ENCODE peak calls at places on chromosomes 11 and 22, in four cellular contexts. Z is mesendoderm, P is SK-N-SH, Q is fibroblast of lung. X is an unnamed sample.

GRCh38 chr11:57487021-57487778 is 26.9 kb downstream of the RTN4RL2 start:
- DNase-seq in Z (no peak), Q (no peak), P (no peak), X (no peak)

GRCh38 chr22:32044913-32045312 is 1.9 kb downstream of the SLC5A1 start:
- DNase-seq in P (peak), Q (no peak), Z (no peak), X (peak)

GRCh38 chr11:44621140-44621681 is 55.7 kb downstream of the CD82 start:
- DNase-seq in Q (peak), Z (peak), P (peak), X (peak)

GRCh38 chr11:118661425-118662301 is 17.8 kb downstream of the TREH start:
- DNase-seq in Z (no peak), P (no peak), Q (no peak), X (no peak)

GRCh38 chr11:44333271-44334218 is 23.6 kb upstream of the ALX4 start:
- DNase-seq in Z (no peak), P (no peak), Q (no peak), X (no peak)

GRCh38 chr11:121810291-121810690 is 305.7 kb downstream of the BLID start:
- DNase-seq in P (no peak), Z (no peak), Q (peak), X (no peak)

GRCh38 chr11:7311903-7312302 is 60.2 kb downstream of the SYT9 start:
- DNase-seq in Z (no peak), Q (no peak), P (no peak), X (no peak)

GRCh38 chr11:73379189-73379880 is 3.1 kb downstream of the RELT start:
- DNase-seq in Q (no peak), P (no peak), Z (no peak), X (peak)

GRCh38 chr11:2837096-2837601 is 48.4 kb downstream of the CDKN1C start:
- DNase-seq in Q (peak), Z (peak), P (peak), X (peak)

GRCh38 chr22:23774922-23775436 is 2.3 kb downstream of the MMP11 start:
- DNase-seq in Q (peak), Z (peak), P (no peak), X (no peak)

GRCh38 chr22:17787159-17788022 is 13.1 kb upstream of the BID start:
- DNase-seq in Z (no peak), P (no peak), Q (no peak), X (no peak)

GRCh38 chr22:35914665-35915476 is 113.8 kb downstream of the RBFOX2 start:
- DNase-seq in P (peak), Z (peak), Q (peak), X (peak)

GRCh38 chr22:45805413-45805812 is 133.8 kb downstream of the ATXN10 start:
- DNase-seq in Z (no peak), P (no peak), Q (peak), X (no peak)

GRCh38 chr11:19642185-19642591 is 70.4 kb upstream of the NAV2 start:
- DNase-seq in Q (no peak), P (no peak), Z (no peak), X (no peak)

GRCh38 chr11:112734207-112734606 is 227.0 kb upstream of the NCAM1 start:
- DNase-seq in Z (peak), P (no peak), Q (peak), X (no peak)

GRCh38 chr11:84673753-84674152 is 953.4 kb downstream of the DLG2 start:
- DNase-seq in Z (peak), Q (no peak), P (no peak), X (no peak)

GRCh38 chr22:48443680-48444079 is 1384.0 kb downstream of the BRD1 start:
- DNase-seq in Q (no peak), P (no peak), Z (no peak), X (no peak)

GRCh38 chr11:44585421-44585820 is 20.0 kb downstream of the CD82 start:
- DNase-seq in P (no peak), Z (no peak), Q (no peak), X (no peak)

GRCh38 chr11:101686514-101686913 is 102.7 kb upstream of the TRPC6 start:
- DNase-seq in Q (peak), P (no peak), Z (no peak), X (no peak)

GRCh38 chr11:120133216-120134105 is 4.5 kb downstream of the TRIM29 start:
- DNase-seq in P (peak), Q (no peak), Z (no peak), X (peak)

GRCh38 chr11:35282226-35282882 is 137.0 kb downstream of the SLC1A2 start:
- DNase-seq in Q (peak), Z (no peak), P (no peak), X (no peak)

GRCh38 chr11:134425413-134425812 is 13.4 kb upstream of the B3GAT1 start:
- DNase-seq in Z (no peak), P (no peak), Q (no peak), X (no peak)

GRCh38 chr11:125105921-125106320 is 5.5 kb downstream of the TMEM218 start:
- DNase-seq in P (no peak), Q (peak), Z (no peak), X (no peak)

GRCh38 chr22:19679476-19680099 is 34.7 kb upstream of the SEPTIN5 start:
- DNase-seq in Q (no peak), Z (peak), P (peak), X (peak)

GRCh38 chr11:108938604-108939003 is 273.7 kb downstream of the DDX10 start:
- DNase-seq in Q (no peak), Z (no peak), P (no peak), X (no peak)

GRCh38 chr11:3126207-3126865 is 38.8 kb downstream of the OSBPL5 start:
- DNase-seq in Q (no peak), Z (no peak), P (no peak), X (peak)

GRCh38 chr11:62705401-62705800 is 1.8 kb downstream of the BSCL2 start:
- DNase-seq in Z (peak), Q (no peak), P (peak), X (no peak)

GRCh38 chr11:61473370-61474025 is 35.1 kb upstream of the LRRC10B start:
- DNase-seq in Z (no peak), P (no peak), Q (no peak), X (no peak)

GRCh38 chr11:11582261-11582701 is 39.5 kb downstream of the GALNT18 start:
- DNase-seq in Q (no peak), Z (no peak), P (no peak), X (no peak)

GRCh38 chr11:43574949-43575915 is 105.3 kb upstream of the HSD17B12 start:
- DNase-seq in P (peak), Q (peak), Z (peak), X (no peak)

GRCh38 chr11:57566564-57567209 is 785 bp downstream of the UBE2L6 start:
- DNase-seq in Q (peak), Z (no peak), P (peak), X (no peak)

GRCh38 chr11:47186937-47187681 is 875 bp upstream of the PACSIN3 start:
- DNase-seq in P (peak), Q (peak), Z (peak), X (peak)

GRCh38 chr11:32916361-32916760 is 23.8 kb downstream of the QSER1 start:
- DNase-seq in Z (no peak), Q (no peak), P (no peak), X (no peak)
- H3K4me3 ChIP-seq in Z (no peak), Q (no peak), P (no peak), X (no peak)

GRCh38 chr11:66692871-66693331 is 15.2 kb upstream of the RBM4B start:
- DNase-seq in P (peak), Q (no peak), Z (no peak), X (no peak)

GRCh38 chr11:66694732-66695207 is 17.1 kb upstream of the RBM4B start:
- DNase-seq in P (peak), Z (peak), Q (peak), X (peak)

GRCh38 chr11:66692446-66692845 is 14.8 kb upstream of the RBM4B start:
- DNase-seq in Q (no peak), P (no peak), Z (no peak), X (no peak)

GRCh38 chr11:66694056-66694410 is 16.3 kb upstream of the RBM4B start:
- DNase-seq in Q (no peak), Z (no peak), P (no peak), X (no peak)

DNA sequence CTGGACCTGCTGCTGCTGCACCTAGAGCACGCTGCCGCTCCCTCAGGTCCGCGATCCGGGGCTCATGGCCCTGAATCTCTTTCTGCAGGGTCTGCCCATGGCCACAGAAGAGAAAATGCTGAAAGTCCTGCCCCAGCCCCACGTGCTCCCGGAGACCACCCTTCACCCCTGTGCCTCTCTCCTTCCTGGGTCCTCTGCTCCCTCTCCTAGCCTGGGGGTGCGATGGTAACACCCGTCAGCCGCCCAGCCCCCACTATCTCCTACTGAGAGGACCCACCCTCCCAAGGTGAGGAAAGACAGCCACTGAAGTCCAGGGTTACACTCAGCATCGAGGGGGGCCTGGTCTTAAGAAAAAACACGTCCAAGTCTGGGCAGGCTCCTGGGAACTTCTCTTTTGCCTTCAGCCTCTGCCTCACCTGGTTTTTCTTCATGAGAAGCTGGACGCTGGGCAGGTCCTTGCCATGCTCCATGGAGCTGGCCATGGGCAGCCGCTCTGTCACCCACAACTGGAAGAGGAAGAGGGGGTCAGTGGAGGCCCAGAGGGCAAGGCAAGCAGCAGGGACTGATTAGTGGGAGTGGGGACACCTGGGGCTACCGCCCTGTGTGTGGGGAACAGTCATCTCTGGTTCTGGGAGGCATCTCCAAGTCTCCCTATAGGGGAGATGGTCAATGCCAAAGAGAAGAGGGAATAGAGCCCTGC is 15.8 kb upstream of the RBM4B start:
- DNase-seq in P (peak), Z (no peak), Q (no peak), X (no peak)
- H3K4me3 ChIP-seq in P (no peak), Z (no peak), Q (no peak), X (no peak)

DNA sequence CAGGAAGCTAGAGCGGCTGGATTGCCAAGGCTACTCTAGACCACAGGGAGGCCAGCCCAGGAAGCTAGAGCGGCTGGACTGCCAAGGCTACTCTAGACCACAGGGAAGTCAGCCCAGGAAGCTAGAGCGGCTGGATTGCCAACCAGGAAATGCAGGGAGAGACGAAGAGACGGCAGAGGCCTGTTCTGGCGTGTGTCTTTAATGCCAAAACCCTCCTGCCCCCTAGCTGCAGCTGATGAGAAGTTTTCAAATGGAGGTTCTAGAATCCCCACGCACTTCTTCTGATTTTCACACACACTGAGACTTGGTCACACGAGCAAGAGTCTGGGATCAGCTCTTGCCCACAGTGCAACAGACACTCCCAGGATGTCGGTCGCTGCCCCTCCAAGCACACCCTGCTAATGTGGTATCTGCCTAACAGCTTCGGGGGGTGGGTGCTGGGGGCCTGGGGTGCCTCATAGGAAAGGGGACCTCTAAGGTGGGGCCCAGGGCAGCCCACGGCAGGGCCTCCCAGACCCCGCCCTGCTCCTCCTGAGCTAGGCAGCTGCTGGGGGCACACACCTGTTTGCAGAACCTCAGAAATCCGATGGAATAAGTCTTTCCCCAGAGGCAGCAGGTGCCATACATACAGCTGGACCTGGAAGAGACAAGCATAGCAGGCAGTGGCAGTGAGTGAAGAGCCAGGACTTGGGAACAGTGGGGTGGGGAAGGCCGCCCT is 28.5 kb downstream of the MAFF start:
- DNase-seq in Q (peak), P (no peak), Z (peak), X (peak)
- H3K4me3 ChIP-seq in Q (no peak), P (no peak), Z (no peak), X (no peak)

GRCh38 chr11:13136272-13136596 is 127.1 kb downstream of the RASSF10 start:
- DNase-seq in Z (no peak), P (no peak), Q (no peak), X (no peak)
- H3K4me3 ChIP-seq in Z (no peak), P (no peak), Q (no peak), X (no peak)

GRCh38 chr22:26577081-26577480 is 12.9 kb downstream of the TPST2 start:
- DNase-seq in P (no peak), Z (no peak), Q (no peak), X (no peak)

GRCh38 chr22:26581026-26581425 is 8.9 kb downstream of the TPST2 start:
- DNase-seq in Z (no peak), Q (no peak), P (no peak), X (no peak)

GRCh38 chr22:26580240-26580962 is 9.5 kb downstream of the TPST2 start:
- DNase-seq in P (no peak), Q (no peak), Z (peak), X (no peak)

GRCh38 chr22:26581769-26582168 is 8.2 kb downstream of the TPST2 start:
- DNase-seq in Z (no peak), Q (no peak), P (no peak), X (no peak)

DNA sequence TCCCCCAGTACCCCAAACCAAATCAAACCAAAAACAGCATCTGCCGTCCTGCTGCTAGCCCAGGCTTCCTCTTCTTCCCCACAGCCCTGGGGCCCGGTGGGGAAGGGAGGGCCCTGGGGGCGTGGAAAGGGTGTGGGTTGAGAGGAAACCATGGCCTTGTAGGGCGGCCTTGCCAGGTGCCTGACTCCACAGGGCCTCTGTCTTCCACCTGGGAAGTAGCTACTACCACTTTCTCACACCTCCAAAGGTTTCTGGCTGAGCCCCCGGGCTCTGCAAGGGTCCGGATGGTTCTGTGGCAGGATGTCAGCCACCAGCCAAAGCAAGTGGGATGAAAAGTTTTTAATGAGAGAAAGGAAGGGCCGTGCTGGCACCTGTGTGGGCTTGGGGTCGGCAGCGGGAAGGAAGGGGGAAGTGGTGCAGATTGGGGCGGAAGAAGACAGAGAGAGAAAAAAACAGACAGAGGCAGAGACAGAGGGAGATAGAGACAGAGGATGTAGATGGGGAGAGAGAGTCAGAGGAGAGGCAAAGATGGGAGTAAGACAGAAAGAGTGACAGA is 10.5 kb downstream of the TPST2 start:
- DNase-seq in P (no peak), Z (no peak), Q (no peak), X (peak)
- H3K4me3 ChIP-seq in P (no peak), Z (no peak), Q (no peak), X (no peak)

GRCh38 chr11:107676341-107676740 is 35.5 kb downstream of the SLN start:
- DNase-seq in Z (no peak), Q (no peak), P (no peak), X (no peak)
- H3K4me3 ChIP-seq in Z (no peak), Q (no peak), P (no peak), X (no peak)

DNA sequence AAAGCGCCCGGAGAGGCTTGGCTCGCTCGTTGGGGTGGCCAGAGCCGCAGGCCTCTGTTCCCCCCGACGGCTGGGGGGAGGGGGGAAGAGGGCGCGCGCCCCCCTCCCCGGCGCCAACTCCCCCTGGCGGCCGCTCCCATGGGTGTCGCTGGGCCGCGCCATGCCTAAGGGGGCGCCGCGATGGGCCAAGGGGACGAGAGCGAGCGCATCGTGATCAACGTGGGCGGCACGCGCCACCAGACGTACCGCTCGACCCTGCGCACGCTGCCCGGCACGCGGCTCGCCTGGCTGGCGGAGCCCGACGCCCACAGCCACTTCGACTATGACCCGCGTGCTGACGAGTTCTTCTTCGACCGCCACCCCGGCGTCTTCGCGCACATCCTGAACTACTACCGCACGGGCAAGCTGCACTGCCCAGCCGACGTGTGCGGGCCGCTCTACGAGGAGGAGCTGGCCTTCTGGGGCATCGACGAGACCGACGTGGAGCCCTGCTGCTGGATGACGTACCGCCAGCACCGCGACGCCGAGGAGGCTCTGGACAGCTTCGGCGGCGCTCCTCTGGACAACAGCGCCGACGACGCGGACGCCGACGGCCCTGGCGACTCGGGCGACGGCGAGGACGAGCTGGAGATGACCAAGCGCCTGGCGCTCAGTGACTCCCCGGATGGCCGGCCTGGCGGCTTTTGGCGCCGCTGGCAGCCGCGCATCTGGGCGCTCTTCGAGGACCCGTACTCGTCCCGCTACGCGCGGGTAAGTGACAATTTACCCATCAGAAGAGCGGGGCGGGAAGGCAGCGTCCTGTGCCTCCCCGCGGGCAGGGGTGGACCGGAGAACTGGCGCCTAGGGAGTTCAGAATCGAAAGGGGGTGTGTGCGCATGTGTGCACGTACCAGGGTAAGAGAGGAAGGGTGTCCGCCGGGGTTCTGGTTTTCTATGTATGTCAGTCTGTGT is 1.5 kb downstream of the KCNC1 start:
- DNase-seq in P (peak), Z (no peak), Q (no peak), X (no peak)
- H3K4me3 ChIP-seq in P (peak), Z (no peak), Q (no peak), X (no peak)

GRCh38 chr11:1337647-1338007 is 28.2 kb upstream of the TOLLIP start:
- DNase-seq in Z (no peak), P (peak), Q (no peak), X (no peak)
- H3K4me3 ChIP-seq in Z (no peak), P (no peak), Q (no peak), X (no peak)